ENCODE peak calls at places on chromosome 20, in four cellular contexts. O is endothelial cell of umbilical vein, V is HCT116, E is GM12878. L is an unnamed sample.

GRCh38 chr20:46348972-46349741 is 40.9 kb upstream of the CDH22 start:
- DNase-seq in O (peak), V (peak), E (no peak), L (no peak)

GRCh38 chr20:33191484-33191883 is 23.5 kb downstream of the BPIFA2 start:
- DNase-seq in O (no peak), V (no peak), E (no peak), L (no peak)

GRCh38 chr20:64090165-64090564 is 6.0 kb upstream of the LKAAEAR1 start:
- DNase-seq in O (no peak), V (no peak), E (no peak), L (no peak)

GRCh38 chr20:58864346-58864745 is 11.8 kb downstream of the GNAS start:
- DNase-seq in O (no peak), V (no peak), E (no peak), L (no peak)

GRCh38 chr20:23061713-23062561 is 12.5 kb upstream of the THBD start:
- DNase-seq in O (peak), V (no peak), E (no peak), L (no peak)

GRCh38 chr20:50607436-50607835 is 83.9 kb downstream of the RIPOR3 start:
- DNase-seq in O (no peak), V (no peak), E (no peak), L (no peak)

GRCh38 chr20:15542655-15543054 is 1030.6 kb downstream of the KIF16B start:
- DNase-seq in O (no peak), V (no peak), E (no peak), L (no peak)

GRCh38 chr20:2617099-2617714 is 35.2 kb upstream of the NOP56 start:
- DNase-seq in O (no peak), V (no peak), E (no peak), L (no peak)

GRCh38 chr20:44613575-44613974 is 31.2 kb downstream of the PKIG start:
- DNase-seq in O (no peak), V (no peak), E (no peak), L (no peak)

GRCh38 chr20:64232794-64233193 is 22.8 kb upstream of the PCMTD2 start:
- DNase-seq in O (no peak), V (no peak), E (no peak), L (no peak)

GRCh38 chr20:13517801-13518200 is 120.9 kb downstream of the TASP1 start:
- DNase-seq in O (no peak), V (no peak), E (no peak), L (no peak)

GRCh38 chr20:53582574-53583351 is 10.9 kb downstream of the ZNF217 start:
- DNase-seq in O (peak), V (no peak), E (no peak), L (no peak)

GRCh38 chr20:22962567-22963439 is 72.3 kb upstream of the SSTR4 start:
- DNase-seq in O (no peak), V (no peak), E (no peak), L (no peak)

GRCh38 chr20:59525500-59526241 is 78.7 kb upstream of the PHACTR3 start:
- DNase-seq in O (peak), V (peak), E (no peak), L (no peak)

GRCh38 chr20:50602432-50603088 is 88.8 kb downstream of the RIPOR3 start:
- DNase-seq in O (no peak), V (no peak), E (no peak), L (no peak)

GRCh38 chr20:63006611-63007471 is at the start of gene BHLHE23:
- DNase-seq in O (no peak), V (no peak), E (no peak), L (no peak)

GRCh38 chr20:19864130-19864529 is 106.1 kb downstream of the RIN2 start:
- DNase-seq in O (no peak), V (no peak), E (no peak), L (no peak)

GRCh38 chr20:58059145-58059544 is 169.3 kb downstream of the ANKRD60 start:
- DNase-seq in O (no peak), V (no peak), E (no peak), L (no peak)

GRCh38 chr20:47353224-47353696 is 3.2 kb downstream of the ZMYND8 start:
- DNase-seq in O (peak), V (no peak), E (no peak), L (no peak)

GRCh38 chr20:52493177-52493711 is 301.7 kb upstream of the ZFP64 start:
- DNase-seq in O (peak), V (no peak), E (no peak), L (no peak)

GRCh38 chr20:37757550-37757949 is 63.7 kb downstream of the CTNNBL1 start:
- DNase-seq in O (no peak), V (no peak), E (no peak), L (no peak)

GRCh38 chr20:1881240-1881835 is 13.9 kb upstream of the SIRPA start:
- DNase-seq in O (no peak), V (no peak), E (no peak), L (no peak)

GRCh38 chr20:51995551-51995951 is 193.2 kb upstream of the SALL4 start:
- DNase-seq in O (peak), V (no peak), E (no peak), L (no peak)

GRCh38 chr20:2361035-2361593 is 19.6 kb upstream of the TGM6 start:
- DNase-seq in O (no peak), V (no peak), E (no peak), L (no peak)

GRCh38 chr20:62647521-62648317 is 5.4 kb downstream of the SLCO4A1 start:
- DNase-seq in O (no peak), V (no peak), E (no peak), L (no peak)

GRCh38 chr20:50601511-50602431 is 89.6 kb downstream of the RIPOR3 start:
- DNase-seq in O (no peak), V (no peak), E (no peak), L (no peak)

GRCh38 chr20:60242836-60243520 is 284.8 kb downstream of the CDH26 start:
- DNase-seq in O (no peak), V (no peak), E (no peak), L (no peak)

GRCh38 chr20:58633161-58634035 is 17.7 kb upstream of the STX16 start:
- DNase-seq in O (no peak), V (no peak), E (no peak), L (no peak)

DNA sequence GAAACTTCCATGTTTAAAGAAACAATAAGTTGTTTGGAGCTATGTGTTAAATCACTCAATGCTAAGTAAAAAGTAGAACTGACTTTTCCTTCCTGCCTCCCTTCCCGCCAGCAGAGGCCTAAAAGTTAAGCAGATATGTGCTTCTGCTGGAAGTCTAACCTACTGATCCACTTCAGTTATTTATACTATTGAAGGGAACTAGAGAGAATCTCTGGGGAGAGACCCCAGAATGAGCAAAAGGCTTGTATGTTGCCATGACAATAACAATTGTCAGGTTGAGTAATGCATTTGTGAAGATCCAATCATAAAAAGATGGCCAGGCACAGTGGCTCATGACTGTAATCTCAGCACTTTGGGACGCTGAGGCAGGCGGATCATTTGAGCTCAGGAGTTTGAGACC is 24.7 kb downstream of the MGME1 start:
- DNase-seq in O (no peak), V (no peak), E (no peak), L (no peak)
- H3K9ac ChIP-seq in O (peak), V (no peak), E (no peak), L (no peak)

DNA sequence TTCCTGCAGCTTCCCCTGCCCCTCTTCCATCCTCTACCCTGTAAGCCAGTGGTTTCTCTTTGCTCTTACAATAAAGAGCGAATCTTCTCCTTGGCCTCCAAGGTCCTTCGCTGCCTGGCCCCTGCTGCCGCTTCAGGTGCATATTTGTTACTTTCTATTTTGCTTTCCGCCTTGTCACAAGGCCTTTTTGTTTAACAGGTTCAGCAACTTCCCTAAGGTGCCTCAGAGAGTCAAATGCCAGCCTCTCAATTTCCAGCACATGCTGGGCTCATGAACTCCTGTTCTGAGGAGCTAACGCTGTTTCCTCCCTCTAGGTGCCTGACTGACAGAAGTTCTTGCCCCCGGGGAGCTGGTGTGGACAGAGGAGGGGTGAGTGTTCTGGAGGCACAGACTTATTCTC is 42.4 kb upstream of the EPB41L1 start:
- DNase-seq in O (no peak), V (no peak), E (no peak), L (no peak)
- TF ChIP-seq POLR2AphosphoS5 in O (no peak), V (no peak), E (no peak), L (no peak)

DNA sequence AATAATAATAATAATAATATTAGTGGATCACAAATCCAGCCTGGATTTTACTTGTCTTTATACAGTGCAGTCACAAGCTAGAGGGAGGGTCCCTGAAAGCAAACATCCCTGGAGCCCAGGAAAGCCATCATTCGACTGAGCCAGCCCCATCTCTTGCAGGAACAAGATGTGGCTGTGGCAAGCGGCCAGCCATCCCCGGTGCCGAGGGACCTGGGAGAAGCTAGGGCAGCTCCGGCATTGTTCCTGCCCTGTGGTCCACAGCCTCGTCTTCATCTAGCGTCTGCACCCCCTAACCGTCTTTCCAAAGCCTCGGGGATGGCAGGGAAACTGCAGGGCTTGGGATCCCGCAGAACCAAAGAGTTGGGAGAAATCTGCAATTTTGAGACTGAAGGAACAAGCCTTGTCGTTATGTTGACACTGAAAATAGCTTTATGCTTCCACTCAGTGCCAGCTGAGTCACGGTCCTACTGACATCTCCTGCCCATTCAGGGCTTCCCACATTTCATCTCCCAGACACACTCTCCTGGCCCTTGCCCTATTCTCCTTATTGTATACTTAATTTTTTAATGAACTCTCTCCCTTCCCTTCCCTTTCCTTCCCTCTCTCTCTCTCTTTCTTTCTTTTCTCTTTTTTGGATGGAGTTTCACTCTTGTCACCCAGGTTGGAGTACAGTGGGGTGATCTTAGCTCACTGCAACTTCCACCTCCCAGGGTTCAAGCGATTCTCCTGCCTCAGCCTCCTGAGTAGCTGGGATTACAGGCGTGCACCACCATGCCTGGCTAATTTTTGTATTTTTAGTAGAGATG is 62.5 kb upstream of the ZNFX1 start:
- DNase-seq in O (no peak), V (no peak), E (no peak), L (no peak)
- H3K27ac ChIP-seq in O (no peak), V (no peak), E (no peak), L (no peak)

GRCh38 chr20:31485450-31486339 is 10.6 kb downstream of the REM1 start:
- DNase-seq in O (peak), V (no peak), E (no peak), L (no peak)
- H3K9ac ChIP-seq in O (no peak), V (no peak), E (no peak), L (no peak)

DNA sequence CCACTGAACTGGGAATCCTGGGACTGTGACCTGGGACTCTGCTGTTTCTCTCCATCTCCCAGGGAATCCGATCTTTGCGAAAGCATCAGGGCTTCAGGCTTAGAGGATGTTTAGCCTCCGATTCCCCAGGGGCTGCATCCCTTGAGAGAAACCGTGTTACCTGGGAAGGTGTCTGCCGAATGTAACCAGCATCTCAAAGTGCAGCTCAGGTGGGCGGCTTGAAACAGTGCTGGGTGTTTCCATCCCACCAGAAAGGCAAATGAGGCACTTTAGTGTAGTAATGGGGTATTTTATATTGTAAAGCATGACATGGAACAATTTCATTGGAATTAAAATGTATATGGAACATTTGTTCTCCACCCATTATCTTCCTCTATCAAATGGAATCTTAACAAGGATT is 15.2 kb downstream of the CDH4 start:
- DNase-seq in O (no peak), V (no peak), E (no peak), L (no peak)
- TF ChIP-seq POLR2AphosphoS5 in O (no peak), V (no peak), E (no peak), L (no peak)

GRCh38 chr20:41316602-41317535 is 662 bp downstream of the ZHX3 start:
- DNase-seq in O (peak), V (no peak), E (no peak), L (no peak)
- H3K27ac ChIP-seq in O (peak), V (peak), E (peak), L (peak)

GRCh38 chr20:25056601-25057233 is 1.2 kb downstream of the ACSS1 start:
- DNase-seq in O (no peak), V (no peak), E (no peak), L (no peak)

GRCh38 chr20:25058797-25059486 is 1.0 kb upstream of the ACSS1 start:
- DNase-seq in O (peak), V (no peak), E (no peak), L (no peak)

GRCh38 chr20:25055711-25056492 is 2.0 kb downstream of the ACSS1 start:
- DNase-seq in O (peak), V (no peak), E (no peak), L (no peak)

GRCh38 chr20:25058051-25058796 is at the start of gene ACSS1:
- DNase-seq in O (peak), V (no peak), E (peak), L (no peak)

DNA sequence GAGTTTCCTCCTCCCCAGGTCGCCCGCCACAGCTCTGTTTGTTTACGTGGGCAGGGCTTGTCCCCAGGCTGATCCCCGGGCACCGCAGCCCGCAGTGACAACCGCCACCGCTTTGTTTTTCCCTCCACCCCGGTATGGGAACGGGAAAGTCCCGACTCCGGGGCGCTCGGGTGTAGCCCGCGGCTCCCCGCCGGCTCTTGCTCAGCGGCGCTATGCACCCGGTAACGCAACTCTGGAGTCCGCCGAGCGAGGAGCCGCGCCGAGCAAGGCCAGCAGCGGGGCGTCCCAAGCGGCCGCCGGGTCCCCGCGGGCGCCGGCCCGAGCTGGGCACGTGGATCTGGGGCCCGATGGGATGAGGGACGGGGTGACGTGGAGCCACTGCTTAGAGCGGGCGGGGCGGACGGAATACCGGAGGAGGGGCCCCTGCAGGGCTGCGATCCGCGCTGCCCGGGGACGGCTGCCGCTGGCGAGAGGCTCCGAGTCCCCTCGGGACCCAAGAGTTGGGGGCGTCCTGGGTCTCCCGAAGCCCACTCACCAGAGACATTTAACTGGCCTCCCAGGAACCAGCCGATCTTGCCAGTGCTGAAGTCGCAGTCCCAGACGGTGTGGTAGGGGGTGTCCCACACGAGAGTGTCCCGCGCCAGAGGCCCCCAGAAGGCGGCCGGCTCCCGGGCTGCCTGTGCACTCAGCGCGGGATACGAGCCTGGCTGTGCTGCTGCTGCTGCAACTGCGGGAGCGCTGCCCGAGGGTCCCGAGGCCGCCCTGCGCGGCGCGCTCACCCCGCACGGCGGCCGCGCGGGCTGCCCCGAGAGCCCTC is 497 bp downstream of the ACSS1 start:
- DNase-seq in O (peak), V (no peak), E (no peak), L (no peak)
- H3K9ac ChIP-seq in O (peak), V (no peak), E (peak), L (no peak)